ENCODE peak calls at places on chromosomes 16 and 17, in six cellular contexts. Z is K562, M is SK-N-SH, Y is GM12878, V is H1, N is HepG2. U is an unnamed sample.
A peak's percentile ranks its signal among the peaks of the same experiment; 100 is the strongest.

GRCh38 chr17:12665263-12666210 is at the start of gene MYOCD:
- DNase-seq in V (peak; percentile 79), N (no peak), Z (no peak), M (peak; percentile 28), Y (no peak), U (no peak)

GRCh38 chr17:54899721-54900456 is 763 bp upstream of the TOM1L1 start:
- DNase-seq in Y (no peak), Z (peak; percentile 33), N (peak; percentile 27), M (peak; percentile 78), V (peak; percentile 29), U (no peak)

GRCh38 chr16:9262941-9263340 is 171.5 kb downstream of the HAPSTR1 start:
- DNase-seq in N (no peak), V (no peak), Y (no peak), M (no peak), Z (no peak), U (no peak)

GRCh38 chr17:373616-374225 is 21.1 kb upstream of the RPH3AL start:
- DNase-seq in Z (no peak), V (no peak), M (no peak), Y (no peak), N (no peak), U (no peak)

GRCh38 chr17:58309918-58310259 is 18.7 kb downstream of the TSPOAP1 start:
- DNase-seq in Y (no peak), Z (no peak), N (no peak), M (peak; percentile 27), V (no peak), U (no peak)

GRCh38 chr17:27551701-27552466 is 79.1 kb upstream of the LGALS9 start:
- DNase-seq in M (no peak), N (peak; percentile 88), V (no peak), Z (peak; percentile 52), Y (no peak), U (peak; percentile 75)

GRCh38 chr16:47139561-47140185 is 4.1 kb downstream of the NETO2 start:
- DNase-seq in V (no peak), M (no peak), Y (no peak), Z (no peak), N (no peak), U (no peak)

GRCh38 chr17:282912-283882 is 69.4 kb downstream of the RPH3AL start:
- DNase-seq in Z (no peak), M (no peak), Y (no peak), N (no peak), V (no peak), U (no peak)

GRCh38 chr17:74579910-74580309 is 12.2 kb downstream of the CD300LD start:
- DNase-seq in Y (no peak), Z (no peak), V (no peak), N (no peak), M (no peak), U (no peak)

GRCh38 chr17:32536736-32537646 is 50.2 kb downstream of the CDK5R1 start:
- DNase-seq in Z (no peak), M (no peak), V (no peak), Y (no peak), N (no peak), U (no peak)

GRCh38 chr16:21950782-21951521 is 2.2 kb upstream of the UQCRC2 start:
- DNase-seq in M (peak; percentile 34), Y (no peak), N (peak; percentile 54), Z (peak; percentile 42), V (no peak), U (peak; percentile 36)

GRCh38 chr17:13182854-13183253 is 165.0 kb upstream of the ELAC2 start:
- DNase-seq in V (no peak), M (no peak), N (peak; percentile 46), Z (no peak), Y (no peak), U (no peak)

GRCh38 chr16:60636117-60636516 is 1400.1 kb downstream of the CDH8 start:
- DNase-seq in Z (no peak), V (peak; percentile 23), Y (no peak), N (no peak), M (no peak), U (no peak)

GRCh38 chr17:17757391-17757791 is 76.1 kb downstream of the RAI1 start:
- DNase-seq in M (no peak), Z (no peak), N (no peak), V (no peak), Y (no peak), U (no peak)

GRCh38 chr16:79647586-79647985 is 47.0 kb upstream of the MAF start:
- DNase-seq in N (no peak), M (no peak), Y (no peak), V (no peak), Z (no peak), U (no peak)

GRCh38 chr16:24721830-24722238 is 7.6 kb upstream of the TNRC6A start:
- DNase-seq in M (no peak), N (no peak), V (no peak), Y (no peak), Z (no peak), U (no peak)

GRCh38 chr16:85750827-85751641 is at the start of gene C16orf74:
- DNase-seq in M (peak; percentile 90), Z (peak; percentile 83), V (no peak), Y (no peak), N (no peak), U (no peak)

GRCh38 chr17:75059369-75060345 is 12.6 kb downstream of the KCTD2 start:
- DNase-seq in Y (no peak), N (peak; percentile 45), V (no peak), Z (peak; percentile 17), M (peak; percentile 47), U (no peak)

GRCh38 chr17:59165933-59166342 is 10.4 kb downstream of the PRR11 start:
- DNase-seq in M (peak; percentile 76), V (peak; percentile 27), Y (peak; percentile 57), Z (peak; percentile 18), N (peak; percentile 67), U (peak; percentile 49)

GRCh38 chr16:79982356-79982755 is 381.8 kb upstream of the MAF start:
- DNase-seq in V (no peak), N (no peak), Z (no peak), M (no peak), Y (no peak), U (no peak)

GRCh38 chr17:37643829-37644228 is 583 bp upstream of the DDX52 start:
- DNase-seq in M (peak; percentile 4), Z (no peak), V (no peak), N (no peak), Y (no peak), U (no peak)
- H3K9ac ChIP-seq in M (peak overlapping the region; percentile 92), Z (peak overlapping the region; percentile 90), V (no peak overlapping the region), N (peak overlapping the region; percentile 91), Y (no peak overlapping the region), U (peak overlapping the region; percentile 80)

DNA sequence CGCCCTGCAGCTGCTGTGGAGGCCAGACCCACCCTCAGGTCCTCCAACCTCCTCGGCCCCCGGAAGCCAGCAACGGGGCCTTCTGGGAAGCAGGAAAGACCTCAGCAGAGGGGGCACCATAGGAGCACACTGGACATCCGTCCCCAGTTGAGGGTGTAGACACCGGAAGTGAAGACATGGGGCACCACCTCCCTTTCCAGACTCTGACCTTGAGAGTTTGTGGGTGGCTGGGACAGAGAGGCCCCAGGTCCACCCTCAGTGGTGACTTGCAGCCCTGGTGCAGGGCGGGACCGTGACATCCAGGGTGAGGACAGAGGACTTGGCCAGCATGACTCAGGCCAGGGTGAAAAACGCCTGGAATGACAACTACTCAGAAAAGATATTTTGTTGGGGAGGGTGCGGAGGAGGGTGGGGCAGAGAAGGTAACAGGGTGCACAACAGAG is 19.9 kb downstream of the CEP295NL start:
- DNase-seq in Y (no peak), Z (peak; percentile 82), V (no peak), M (peak; percentile 94), N (peak; percentile 92), U (peak; percentile 71)
- TF ChIP-seq JUND in Y (no peak), Z (peak; percentile 57), V (no peak), M (peak; percentile 74), N (peak; percentile 22), U (peak; percentile 69)

GRCh38 chr17:80264793-80265075 is 4.1 kb downstream of the RNF213 start:
- DNase-seq in V (no peak), M (no peak), Y (no peak), N (no peak), Z (no peak), U (no peak)
- H3K9ac ChIP-seq in V (no peak overlapping the region), M (no peak overlapping the region), Y (peak overlapping the region; percentile 80), N (peak overlapping the region; percentile 69), Z (no peak overlapping the region), U (no peak overlapping the region)

GRCh38 chr16:23122107-23122506 is 27.1 kb downstream of the USP31 start:
- DNase-seq in V (no peak), Y (no peak), M (no peak), Z (no peak), N (no peak), U (no peak)

GRCh38 chr16:23120562-23120961 is 28.7 kb downstream of the USP31 start:
- DNase-seq in M (no peak), V (no peak), N (no peak), Z (no peak), Y (no peak), U (no peak)

GRCh38 chr16:23124315-23124714 is 24.9 kb downstream of the USP31 start:
- DNase-seq in V (no peak), Y (no peak), M (no peak), Z (no peak), N (no peak), U (no peak)

GRCh38 chr16:23121024-23121423 is 28.2 kb downstream of the USP31 start:
- DNase-seq in Z (no peak), Y (no peak), M (no peak), N (no peak), V (no peak), U (no peak)

DNA sequence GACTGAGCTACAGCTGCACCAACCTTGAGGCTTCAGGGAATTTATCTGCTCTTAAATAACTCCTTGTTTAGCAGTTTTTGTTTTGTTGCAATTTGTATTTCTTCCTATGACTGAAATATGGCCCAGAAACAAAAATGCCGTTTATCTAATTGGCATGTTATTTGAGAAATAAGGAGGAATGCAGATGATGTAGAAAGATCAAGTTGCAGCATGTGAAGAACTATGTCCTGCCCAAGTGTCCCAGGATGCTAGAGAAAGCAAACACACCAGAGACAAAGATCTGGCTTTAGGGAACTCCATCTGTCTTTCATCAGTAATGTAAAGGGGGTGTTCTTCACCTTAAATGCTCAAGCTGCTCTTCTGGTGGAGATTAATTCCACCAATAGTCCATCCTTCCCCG is 29.7 kb downstream of the USP31 start:
- DNase-seq in Z (no peak), M (no peak), Y (no peak), N (no peak), V (no peak), U (no peak)
- TF ChIP-seq JUND in Z (no peak), M (no peak), Y (no peak), N (no peak), V (no peak), U (no peak)

GRCh38 chr17:78715876-78716275 is 66.2 kb downstream of the CYTH1 start:
- DNase-seq in N (no peak), M (no peak), V (no peak), Z (no peak), Y (no peak), U (no peak)

GRCh38 chr17:78717431-78717980 is 64.6 kb downstream of the CYTH1 start:
- DNase-seq in M (peak; percentile 75), V (no peak), Y (no peak), Z (no peak), N (peak; percentile 39), U (no peak)

GRCh38 chr17:78715000-78715771 is 66.9 kb downstream of the CYTH1 start:
- DNase-seq in M (no peak), V (no peak), N (no peak), Y (no peak), Z (no peak), U (no peak)

GRCh38 chr17:78716292-78716691 is 65.8 kb downstream of the CYTH1 start:
- DNase-seq in N (no peak), M (peak; percentile 47), Y (no peak), V (no peak), Z (no peak), U (no peak)

GRCh38 chr17:78716814-78717393 is 65.2 kb downstream of the CYTH1 start:
- DNase-seq in N (no peak), V (no peak), Y (no peak), Z (no peak), M (peak; percentile 82), U (no peak)
- H3K9ac ChIP-seq in N (peak overlapping the region; percentile 42), V (no peak overlapping the region), Y (peak overlapping the region; percentile 55), Z (no peak overlapping the region), M (peak overlapping the region; percentile 43), U (no peak overlapping the region)